ENCODE peak calls at places on chromosomes 11 and 22, in four cellular contexts. O is aorta, M is AG04450, B is uterus. E is an unnamed sample.

GRCh38 chr11:70242885-70243284 is 27.6 kb upstream of the PPFIA1 start:
- DNase-seq in O (no peak), M (no peak), B (no peak), E (no peak)

GRCh38 chr11:32713496-32713895 is 81.0 kb downstream of the CCDC73 start:
- DNase-seq in M (no peak), B (no peak), O (no peak), E (peak; percentile 15)

GRCh38 chr11:44840085-44840478 is 110.6 kb downstream of the TP53I11 start:
- DNase-seq in B (no peak), O (no peak), M (no peak), E (no peak)

GRCh38 chr11:87072787-87073186 is 35.1 kb downstream of the TMEM135 start:
- DNase-seq in O (no peak), B (no peak), M (no peak), E (no peak)

GRCh38 chr11:112211556-112211955 is 14.7 kb upstream of the PTS start:
- DNase-seq in B (no peak), O (no peak), M (no peak), E (no peak)

GRCh38 chr11:130645164-130645859 is 196.9 kb downstream of the ADAMTS15 start:
- DNase-seq in M (no peak), B (no peak), O (no peak), E (no peak)

GRCh38 chr11:35141538-35141937 is 2.6 kb downstream of the CD44 start:
- DNase-seq in B (no peak), O (peak; percentile 79), M (no peak), E (no peak)

GRCh38 chr11:116513894-116514293 is 258.9 kb downstream of the BUD13 start:
- DNase-seq in O (no peak), B (no peak), M (no peak), E (peak; percentile 75)

GRCh38 chr22:30305519-30305905 is 16.2 kb upstream of the CASTOR1 start:
- DNase-seq in B (peak; percentile 71), O (no peak), M (no peak), E (peak; percentile 62)

GRCh38 chr11:119416606-119417580 is 6.1 kb downstream of the THY1 start:
- DNase-seq in M (no peak), B (peak; percentile 43), O (no peak), E (no peak)

GRCh38 chr11:38553033-38553432 is 1955.0 kb upstream of the RAG2 start:
- DNase-seq in B (no peak), O (no peak), M (peak; percentile 7), E (no peak)

GRCh38 chr11:606245-606644 is 9.5 kb downstream of the IRF7 start:
- DNase-seq in M (no peak), O (no peak), B (peak; percentile 91), E (peak; percentile 76)

GRCh38 chr11:69138265-69138664 is 17.5 kb upstream of the SMIM38 start:
- DNase-seq in O (no peak), M (no peak), B (no peak), E (no peak)

GRCh38 chr22:49334976-49335375 is 492.7 kb downstream of the BRD1 start:
- DNase-seq in M (no peak), B (no peak), O (peak; percentile 51), E (no peak)

GRCh38 chr11:62909107-62909894 is 11.9 kb downstream of the CHRM1 start:
- DNase-seq in B (peak; percentile 38), O (peak; percentile 83), M (peak; percentile 39), E (peak; percentile 85)

GRCh38 chr22:20740222-20740951 is 33.5 kb upstream of the SERPIND1 start:
- DNase-seq in M (no peak), B (no peak), O (no peak), E (no peak)

GRCh38 chr22:49647346-49648026 is 180.2 kb downstream of the BRD1 start:
- DNase-seq in B (no peak), M (no peak), O (no peak), E (no peak)

GRCh38 chr11:74397531-74398243 is 546 bp downstream of the PGM2L1 start:
- DNase-seq in O (peak; percentile 80), M (no peak), B (no peak), E (peak; percentile 36)
- H3K27ac ChIP-seq in O (no peak overlapping the region), M (no peak overlapping the region), B (peak overlapping the region; percentile 96), E (peak overlapping the region; percentile 49)

GRCh38 chr11:2527621-2528291 is 82.9 kb downstream of the KCNQ1 start:
- DNase-seq in B (peak; percentile 13), M (no peak), O (peak; percentile 70), E (no peak)

GRCh38 chr11:2529636-2530035 is 84.8 kb downstream of the KCNQ1 start:
- DNase-seq in O (peak; percentile 24), M (no peak), B (peak; percentile 14), E (no peak)

GRCh38 chr11:2529173-2529572 is 84.4 kb downstream of the KCNQ1 start:
- DNase-seq in B (peak; percentile 4), M (no peak), O (peak; percentile 33), E (no peak)

GRCh38 chr11:2526808-2527381 is 82.1 kb downstream of the KCNQ1 start:
- DNase-seq in O (peak; percentile 80), B (peak; percentile 12), M (no peak), E (no peak)

DNA sequence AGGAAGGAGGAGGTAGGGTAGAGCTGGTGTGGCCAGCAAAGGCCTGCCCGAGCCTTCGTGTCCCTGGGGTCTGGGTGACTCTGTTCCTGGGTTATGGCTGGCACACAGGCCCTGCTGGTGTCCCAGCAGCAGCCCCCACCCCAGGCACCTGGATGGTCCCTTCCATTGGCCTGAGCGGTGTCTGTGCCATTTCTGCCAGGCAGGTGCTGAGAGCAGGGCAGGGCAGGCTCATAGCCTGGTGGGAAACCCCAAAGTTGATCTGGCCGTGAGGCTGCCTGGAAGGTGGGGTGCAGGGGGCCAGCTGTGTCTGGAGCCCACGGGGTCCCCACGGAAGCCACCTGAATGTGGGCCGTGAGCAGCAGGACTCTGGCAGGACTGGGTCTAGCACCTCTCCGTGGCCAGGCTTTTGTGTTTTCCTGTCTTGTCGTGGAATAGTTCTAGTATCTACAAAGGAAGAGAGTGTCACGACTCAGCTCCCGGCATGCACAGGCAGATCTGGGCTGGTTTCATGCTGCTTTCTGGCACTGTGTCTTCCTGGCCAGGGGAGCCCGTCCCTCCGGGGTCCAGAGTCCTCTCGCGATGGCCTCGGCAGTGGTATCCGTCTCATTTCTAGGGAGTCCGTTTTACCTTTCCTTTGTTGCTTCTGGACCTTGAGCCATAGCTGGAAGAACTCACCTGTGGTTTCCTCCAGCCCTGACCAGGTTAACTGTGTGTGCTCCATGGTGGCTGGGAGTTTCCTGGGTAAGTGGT is 83.7 kb downstream of the KCNQ1 start:
- DNase-seq in O (peak; percentile 55), M (no peak), B (peak; percentile 13), E (no peak)
- H3K9me3 ChIP-seq in O (no peaks in the 10 kb centered on the region), M (no peaks in the 10 kb centered on the region), B (no peaks in the 10 kb centered on the region), E (no peaks in the 10 kb centered on the region)

DNA sequence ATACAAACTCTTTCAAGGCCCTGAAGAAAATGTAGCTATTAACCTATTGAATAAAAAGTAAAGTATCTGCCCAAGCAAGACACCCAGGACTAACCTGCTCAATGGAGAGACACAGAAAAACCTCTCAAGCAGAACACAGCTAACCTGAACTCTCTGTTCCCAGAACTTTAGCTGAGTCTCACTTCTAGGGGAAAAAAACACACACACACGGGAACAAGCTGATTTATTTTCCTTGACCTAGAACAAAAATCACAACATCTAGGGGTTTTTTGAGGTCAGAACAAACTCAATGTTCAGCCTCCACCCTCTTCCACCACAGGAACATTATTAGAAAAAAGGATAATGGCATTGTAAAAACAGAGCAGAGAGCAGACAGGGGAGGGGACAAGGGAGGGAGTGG is 121.6 kb downstream of the BBOX1 start:
- DNase-seq in M (no peak), O (no peak), B (no peak), E (no peak)
- H3K27ac ChIP-seq in M (no peak overlapping the region), O (no peak overlapping the region), B (no peak overlapping the region), E (no peak overlapping the region)

GRCh38 chr11:114609429-114609828 is 13.8 kb upstream of the NXPE4 start:
- DNase-seq in B (no peak), O (no peak), M (no peak), E (no peak)

GRCh38 chr11:114612686-114613085 is 17.1 kb upstream of the NXPE4 start:
- DNase-seq in M (no peak), B (no peak), O (no peak), E (no peak)

GRCh38 chr11:114610984-114611944 is 15.7 kb upstream of the NXPE4 start:
- DNase-seq in M (no peak), O (no peak), B (no peak), E (no peak)

GRCh38 chr11:114607753-114608459 is 12.3 kb upstream of the NXPE4 start:
- DNase-seq in O (no peak), B (no peak), M (no peak), E (no peak)

DNA sequence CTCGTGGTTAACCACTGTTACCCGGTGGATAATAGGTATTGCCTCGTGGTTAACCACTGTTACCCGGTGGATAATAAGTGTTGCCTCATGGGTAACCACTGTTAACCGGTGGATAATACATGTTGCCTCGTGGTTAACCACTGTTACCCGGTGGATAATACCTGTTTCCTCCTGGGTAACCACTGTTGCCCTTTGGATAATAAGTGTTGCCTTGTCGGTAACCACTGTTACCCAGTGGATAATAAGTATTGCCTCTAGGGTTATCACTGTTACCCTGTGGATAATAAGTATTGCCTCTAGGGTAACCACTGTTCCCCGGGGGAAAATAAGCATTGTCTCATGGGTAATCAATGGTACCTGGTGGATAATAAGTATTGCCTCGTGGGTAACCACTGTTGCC is 15.0 kb upstream of the NXPE4 start:
- DNase-seq in O (no peak), B (no peak), M (no peak), E (no peak)
- H3K9me3 ChIP-seq in O (no peaks in the 10 kb centered on the region), B (no peaks in the 10 kb centered on the region), M (no peaks in the 10 kb centered on the region), E (peaks cover 2% of the 10 kb centered on the region)

GRCh38 chr11:76635991-76636520 is 34.5 kb downstream of the LRRC32 start:
- DNase-seq in M (no peak), B (no peak), O (peak; percentile 57), E (no peak)
- H3K27ac ChIP-seq in M (no peak overlapping the region), B (no peak overlapping the region), O (no peak overlapping the region), E (no peak overlapping the region)

GRCh38 chr11:8033791-8034585 is 46.9 kb downstream of the EIF3F start:
- DNase-seq in O (no peak), B (no peak), M (no peak), E (no peak)
- H3K9me3 ChIP-seq in O (no peaks in the 10 kb centered on the region), B (no peaks in the 10 kb centered on the region), M (no peaks in the 10 kb centered on the region), E (no peaks in the 10 kb centered on the region)

DNA sequence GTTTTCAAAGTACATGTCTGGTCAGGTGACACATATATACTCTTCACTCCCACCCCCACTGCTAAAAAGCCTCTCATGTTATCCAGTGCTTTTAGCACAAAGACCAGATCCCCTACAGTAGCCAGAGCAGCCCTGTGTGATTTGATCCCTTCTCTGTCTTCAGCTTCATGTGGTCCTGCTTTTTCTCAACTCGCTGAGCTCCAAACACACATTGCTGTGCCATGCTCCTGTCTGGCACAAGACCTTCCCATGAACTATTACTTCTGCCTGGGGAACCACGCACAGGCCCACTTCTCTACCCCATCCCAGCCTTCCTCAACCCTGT is 127.1 kb downstream of the RASSF10 start:
- DNase-seq in O (no peak), M (no peak), B (no peak), E (no peak)
- H3K27ac ChIP-seq in O (no peak overlapping the region), M (no peak overlapping the region), B (no peak overlapping the region), E (peak overlapping the region; percentile 83)

GRCh38 chr11:106466441-106467190 is 389.2 kb downstream of the AASDHPPT start:
- DNase-seq in M (peak; percentile 81), O (no peak), B (no peak), E (no peak)
- H3K9me3 ChIP-seq in M (no peaks in the 10 kb centered on the region), O (no peaks in the 10 kb centered on the region), B (no peaks in the 10 kb centered on the region), E (no peaks in the 10 kb centered on the region)

E was measured in cardiac muscle cell.